ENCODE peak calls at places on chromosomes 3 and 15, in eight cellular contexts. One of them, this sample, is unnamed.

GRCh38 chr3:23810342-23811116 is 4.8 kb downstream of the UBE2E1 start:
- DNase-seq in fibroblast of lung: peak
- DNase-seq in HFFc6: no peak
- DNase-seq in cardiac fibroblast: peak
- DNase-seq in psoas muscle: peak
- DNase-seq in fibroblast of mammary gland: no peak
- DNase-seq in GM23338: peak
- DNase-seq in A549: peak
- DNase-seq in this sample: peak

GRCh38 chr15:36331531-36332275 is 247.7 kb upstream of the CDIN1 start:
- DNase-seq in fibroblast of lung: peak
- DNase-seq in HFFc6: no peak
- DNase-seq in cardiac fibroblast: peak
- DNase-seq in psoas muscle: no peak
- DNase-seq in fibroblast of mammary gland: peak
- DNase-seq in GM23338: no peak
- DNase-seq in A549: no peak
- DNase-seq in this sample: no peak

GRCh38 chr15:67824900-67825879 is at the start of gene SKOR1:
- DNase-seq in fibroblast of lung: peak
- DNase-seq in HFFc6: no peak
- DNase-seq in cardiac fibroblast: peak
- DNase-seq in psoas muscle: peak
- DNase-seq in fibroblast of mammary gland: peak
- DNase-seq in GM23338: peak
- DNase-seq in A549: peak
- DNase-seq in this sample: no peak

GRCh38 chr3:157151627-157152026 is 8.3 kb downstream of the CCNL1 start:
- DNase-seq in fibroblast of lung: no peak
- DNase-seq in HFFc6: no peak
- DNase-seq in cardiac fibroblast: no peak
- DNase-seq in psoas muscle: no peak
- DNase-seq in fibroblast of mammary gland: no peak
- DNase-seq in GM23338: no peak
- DNase-seq in A549: no peak
- DNase-seq in this sample: no peak

GRCh38 chr3:170999737-171000242 is 26.7 kb downstream of the SLC2A2 start:
- DNase-seq in fibroblast of lung: peak
- DNase-seq in HFFc6: peak
- DNase-seq in cardiac fibroblast: peak
- DNase-seq in psoas muscle: no peak
- DNase-seq in fibroblast of mammary gland: peak
- DNase-seq in GM23338: no peak
- DNase-seq in A549: peak
- DNase-seq in this sample: no peak

GRCh38 chr15:68732451-68732850 is 88.2 kb downstream of the ANP32A start:
- DNase-seq in fibroblast of lung: no peak
- DNase-seq in HFFc6: no peak
- DNase-seq in cardiac fibroblast: no peak
- DNase-seq in psoas muscle: no peak
- DNase-seq in fibroblast of mammary gland: no peak
- DNase-seq in GM23338: no peak
- DNase-seq in A549: no peak
- DNase-seq in this sample: no peak

GRCh38 chr3:102068736-102069135 is 219.4 kb downstream of the NFKBIZ start:
- DNase-seq in fibroblast of lung: no peak
- DNase-seq in HFFc6: no peak
- DNase-seq in cardiac fibroblast: no peak
- DNase-seq in psoas muscle: no peak
- DNase-seq in fibroblast of mammary gland: no peak
- DNase-seq in GM23338: no peak
- DNase-seq in A549: no peak
- DNase-seq in this sample: no peak

GRCh38 chr15:28952666-28953491 is 67.1 kb downstream of the APBA2 start:
- DNase-seq in fibroblast of lung: no peak
- DNase-seq in HFFc6: no peak
- DNase-seq in cardiac fibroblast: no peak
- DNase-seq in psoas muscle: no peak
- DNase-seq in fibroblast of mammary gland: no peak
- DNase-seq in GM23338: no peak
- DNase-seq in A549: no peak
- DNase-seq in this sample: no peak

GRCh38 chr15:52727825-52728224 is 48.6 kb upstream of the ATOSA start:
- DNase-seq in fibroblast of lung: no peak
- DNase-seq in HFFc6: no peak
- DNase-seq in cardiac fibroblast: no peak
- DNase-seq in psoas muscle: no peak
- DNase-seq in fibroblast of mammary gland: no peak
- DNase-seq in GM23338: no peak
- DNase-seq in A549: no peak
- DNase-seq in this sample: no peak

GRCh38 chr3:162670181-162670580 is 1173.6 kb downstream of the OTOL1 start:
- DNase-seq in fibroblast of lung: no peak
- DNase-seq in HFFc6: no peak
- DNase-seq in cardiac fibroblast: no peak
- DNase-seq in psoas muscle: no peak
- DNase-seq in fibroblast of mammary gland: no peak
- DNase-seq in GM23338: no peak
- DNase-seq in A549: no peak
- DNase-seq in this sample: no peak

GRCh38 chr3:60841355-60841754 is 409.9 kb downstream of the FHIT start:
- DNase-seq in fibroblast of lung: peak
- DNase-seq in HFFc6: no peak
- DNase-seq in cardiac fibroblast: peak
- DNase-seq in psoas muscle: no peak
- DNase-seq in fibroblast of mammary gland: peak
- DNase-seq in GM23338: no peak
- DNase-seq in A549: peak
- DNase-seq in this sample: no peak

GRCh38 chr3:46463868-46464241 is 850 bp downstream of the LTF start:
- DNase-seq in fibroblast of lung: no peak
- DNase-seq in HFFc6: no peak
- DNase-seq in cardiac fibroblast: no peak
- DNase-seq in psoas muscle: no peak
- DNase-seq in fibroblast of mammary gland: no peak
- DNase-seq in GM23338: peak
- DNase-seq in A549: no peak
- DNase-seq in this sample: no peak

GRCh38 chr3:156604642-156605144 is 49.8 kb upstream of the SSR3 start:
- DNase-seq in fibroblast of lung: peak
- DNase-seq in HFFc6: no peak
- DNase-seq in cardiac fibroblast: no peak
- DNase-seq in psoas muscle: no peak
- DNase-seq in fibroblast of mammary gland: peak
- DNase-seq in GM23338: no peak
- DNase-seq in A549: no peak
- DNase-seq in this sample: no peak

GRCh38 chr15:48265145-48265544 is 59.0 kb downstream of the SLC12A1 start:
- DNase-seq in fibroblast of lung: no peak
- DNase-seq in HFFc6: no peak
- DNase-seq in cardiac fibroblast: no peak
- DNase-seq in psoas muscle: no peak
- DNase-seq in fibroblast of mammary gland: no peak
- DNase-seq in GM23338: no peak
- DNase-seq in A549: no peak
- DNase-seq in this sample: no peak

GRCh38 chr15:97968380-97968779 is 7.9 kb downstream of the ARRDC4 start:
- DNase-seq in fibroblast of lung: peak
- DNase-seq in HFFc6: peak
- DNase-seq in cardiac fibroblast: peak
- DNase-seq in psoas muscle: no peak
- DNase-seq in fibroblast of mammary gland: peak
- DNase-seq in GM23338: no peak
- DNase-seq in A549: no peak
- DNase-seq in this sample: no peak

DNA sequence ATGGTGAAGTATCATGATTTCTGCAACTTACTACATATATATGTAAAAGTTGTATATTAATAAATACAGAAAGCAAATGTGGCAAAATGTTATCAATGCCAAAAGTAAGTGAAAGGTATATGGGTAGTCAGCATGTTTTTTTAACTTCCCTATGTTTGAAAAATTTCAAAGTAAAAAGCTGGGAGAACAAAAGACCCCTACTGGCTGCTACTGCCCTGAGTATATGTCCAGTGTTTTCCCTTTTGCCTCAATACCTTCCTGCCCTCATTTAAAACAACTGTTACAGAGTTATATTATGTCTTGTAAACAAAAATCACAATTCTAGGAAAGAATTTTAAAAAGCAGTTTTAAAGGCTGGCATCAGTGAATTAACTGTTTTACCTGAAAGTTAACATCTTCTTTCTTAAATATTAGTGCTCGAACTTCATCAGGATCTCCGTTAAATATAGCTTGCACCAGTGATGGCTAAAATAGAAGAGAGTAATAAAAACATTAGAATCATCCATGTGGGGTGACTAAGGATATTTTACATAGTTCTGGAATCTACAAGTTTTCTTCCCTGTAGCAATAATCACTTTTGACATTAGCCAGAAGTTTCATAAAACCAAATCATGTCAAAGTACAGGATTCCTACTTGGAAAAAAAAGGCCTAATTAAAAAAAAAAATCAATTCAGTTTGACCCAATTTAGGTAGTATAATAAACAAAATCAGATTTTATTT is 2.8 kb downstream of the ANKRD28 start:
- DNase-seq in fibroblast of lung: no peak
- DNase-seq in HFFc6: no peak
- DNase-seq in cardiac fibroblast: peak
- DNase-seq in psoas muscle: no peak
- DNase-seq in fibroblast of mammary gland: no peak
- DNase-seq in GM23338: no peak
- DNase-seq in A549: no peak
- DNase-seq in this sample: no peak
- TF ChIP-seq CTCF in fibroblast of lung: peak
- TF ChIP-seq CTCF in HFFc6: peak
- TF ChIP-seq CTCF in cardiac fibroblast: peak
- TF ChIP-seq CTCF in psoas muscle: no peak
- TF ChIP-seq CTCF in fibroblast of mammary gland: peak
- TF ChIP-seq CTCF in GM23338: no peak
- TF ChIP-seq CTCF in A549: peak
- TF ChIP-seq CTCF in this sample: no peak

DNA sequence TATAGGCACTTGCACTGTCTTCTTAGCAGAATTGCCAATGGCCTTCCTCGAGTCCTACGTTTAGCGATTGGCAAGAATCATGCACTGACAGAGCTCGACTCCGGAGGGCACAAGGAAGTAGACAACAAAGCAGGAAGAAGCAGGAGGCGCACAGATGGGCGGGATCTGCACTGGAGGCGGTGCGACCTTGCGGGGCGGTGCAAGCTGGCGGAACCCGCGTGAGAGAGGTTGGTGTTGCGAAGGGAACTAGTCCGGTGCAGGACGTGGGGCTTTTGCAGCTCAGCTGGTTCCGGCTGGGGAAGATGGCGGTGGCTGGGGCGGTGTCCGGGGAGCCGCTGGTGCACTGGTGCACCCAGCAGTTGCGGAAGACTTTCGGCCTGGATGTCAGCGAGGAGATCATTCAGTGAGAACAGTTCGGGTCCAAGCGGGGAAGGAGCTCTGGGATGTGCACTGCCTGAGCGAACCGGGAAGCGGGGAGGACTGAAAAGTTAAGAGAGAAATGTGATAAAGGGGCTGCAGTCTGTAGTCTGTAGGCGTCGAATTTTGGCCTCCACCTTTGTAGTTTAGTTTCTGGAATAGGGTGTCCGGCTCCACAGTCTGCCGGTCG is at the start of gene TRIP4:
- DNase-seq in fibroblast of lung: peak
- DNase-seq in HFFc6: peak
- DNase-seq in cardiac fibroblast: peak
- DNase-seq in psoas muscle: peak
- DNase-seq in fibroblast of mammary gland: peak
- DNase-seq in GM23338: peak
- DNase-seq in A549: peak
- DNase-seq in this sample: peak
- TF ChIP-seq CTCF in fibroblast of lung: no peak
- TF ChIP-seq CTCF in HFFc6: no peak
- TF ChIP-seq CTCF in cardiac fibroblast: peak
- TF ChIP-seq CTCF in psoas muscle: no peak
- TF ChIP-seq CTCF in fibroblast of mammary gland: no peak
- TF ChIP-seq CTCF in GM23338: peak
- TF ChIP-seq CTCF in A549: peak
- TF ChIP-seq CTCF in this sample: no peak

GRCh38 chr3:186789554-186790260 is 6.3 kb downstream of the EIF4A2 start:
- DNase-seq in fibroblast of lung: peak
- DNase-seq in HFFc6: no peak
- DNase-seq in cardiac fibroblast: no peak
- DNase-seq in psoas muscle: no peak
- DNase-seq in fibroblast of mammary gland: peak
- DNase-seq in GM23338: no peak
- DNase-seq in A549: no peak
- DNase-seq in this sample: no peak

GRCh38 chr3:186788482-186789370 is 5.3 kb downstream of the EIF4A2 start:
- DNase-seq in fibroblast of lung: no peak
- DNase-seq in HFFc6: no peak
- DNase-seq in cardiac fibroblast: no peak
- DNase-seq in psoas muscle: no peak
- DNase-seq in fibroblast of mammary gland: no peak
- DNase-seq in GM23338: no peak
- DNase-seq in A549: no peak
- DNase-seq in this sample: no peak

GRCh38 chr3:186786810-186787375 is 3.5 kb downstream of the EIF4A2 start:
- DNase-seq in fibroblast of lung: no peak
- DNase-seq in HFFc6: no peak
- DNase-seq in cardiac fibroblast: no peak
- DNase-seq in psoas muscle: no peak
- DNase-seq in fibroblast of mammary gland: no peak
- DNase-seq in GM23338: no peak
- DNase-seq in A549: no peak
- DNase-seq in this sample: no peak

GRCh38 chr3:186787642-186788481 is 4.5 kb downstream of the EIF4A2 start:
- DNase-seq in fibroblast of lung: no peak
- DNase-seq in HFFc6: no peak
- DNase-seq in cardiac fibroblast: no peak
- DNase-seq in psoas muscle: no peak
- DNase-seq in fibroblast of mammary gland: no peak
- DNase-seq in GM23338: no peak
- DNase-seq in A549: no peak
- DNase-seq in this sample: no peak

GRCh38 chr3:186790261-186790981 is 7.0 kb downstream of the EIF4A2 start:
- DNase-seq in fibroblast of lung: peak
- DNase-seq in HFFc6: peak
- DNase-seq in cardiac fibroblast: peak
- DNase-seq in psoas muscle: no peak
- DNase-seq in fibroblast of mammary gland: peak
- DNase-seq in GM23338: peak
- DNase-seq in A549: peak
- DNase-seq in this sample: no peak
- TF ChIP-seq CTCF in fibroblast of lung: no peak
- TF ChIP-seq CTCF in HFFc6: peak
- TF ChIP-seq CTCF in cardiac fibroblast: no peak
- TF ChIP-seq CTCF in psoas muscle: no peak
- TF ChIP-seq CTCF in fibroblast of mammary gland: peak
- TF ChIP-seq CTCF in GM23338: no peak
- TF ChIP-seq CTCF in A549: no peak
- TF ChIP-seq CTCF in this sample: no peak

DNA sequence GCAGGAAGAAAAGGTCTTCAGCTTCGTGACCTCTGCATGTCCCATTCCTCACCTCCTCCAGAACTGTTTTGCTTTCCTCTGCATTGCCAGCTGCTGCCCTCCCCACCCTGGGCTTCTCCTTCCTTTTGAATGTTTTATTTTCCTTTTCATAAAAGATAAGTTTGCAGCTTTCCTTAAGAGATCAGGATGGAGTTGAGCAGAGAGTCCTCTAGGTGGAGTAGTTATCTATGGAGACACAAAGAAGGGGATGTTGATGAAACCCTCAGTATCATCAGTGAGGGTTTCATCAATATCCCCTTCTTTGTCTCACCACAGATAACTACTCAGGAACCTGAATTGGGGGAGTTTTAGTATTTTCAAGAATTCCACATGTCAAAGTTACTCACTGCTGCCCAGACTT is 19.0 kb upstream of the SLC25A36 start:
- DNase-seq in fibroblast of lung: no peak
- DNase-seq in HFFc6: peak
- DNase-seq in cardiac fibroblast: peak
- DNase-seq in psoas muscle: no peak
- DNase-seq in fibroblast of mammary gland: peak
- DNase-seq in GM23338: peak
- DNase-seq in A549: peak
- DNase-seq in this sample: no peak
- TF ChIP-seq CTCF in fibroblast of lung: peak
- TF ChIP-seq CTCF in HFFc6: peak
- TF ChIP-seq CTCF in cardiac fibroblast: peak
- TF ChIP-seq CTCF in psoas muscle: peak
- TF ChIP-seq CTCF in fibroblast of mammary gland: peak
- TF ChIP-seq CTCF in GM23338: peak
- TF ChIP-seq CTCF in A549: peak
- TF ChIP-seq CTCF in this sample: peak

This sample was measured in CD4-positive, alpha-beta T cell.